ENCODE peak calls at places on chromosome 4, in four cellular contexts. Z is caudate nucleus; S is stimulated activated CD8-positive, alpha-beta memory T cell treated with anti-CD3 and anti-CD28 coated beads, Interleukin-12 subunit alpha, Interleukin-12 subunit beta, amount 100 ng/mL, for 1 hour; Q is SW480. E is an unnamed sample.
A peak's percentile ranks its signal among the peaks of the same experiment; 100 is the strongest.

GRCh38 chr4:55074386-55074785 is 51.0 kb downstream of the KDR start:
- DNase-seq in Z (no peak), Q (no peak), S (no peak), E (no peak)

GRCh38 chr4:72468904-72469502 is 100.0 kb downstream of the ADAMTS3 start:
- DNase-seq in Q (peak; percentile 17), S (no peak), Z (no peak), E (peak; percentile 17)

GRCh38 chr4:186693159-186693815 is 30.4 kb downstream of the FAT1 start:
- DNase-seq in Z (no peak), S (no peak), Q (no peak), E (no peak)

GRCh38 chr4:10079951-10080873 is 36.4 kb downstream of the WDR1 start:
- DNase-seq in Q (no peak), Z (no peak), S (no peak), E (no peak)

GRCh38 chr4:128386761-128387599 is 99.4 kb upstream of the PGRMC2 start:
- DNase-seq in Z (peak; percentile 13), S (no peak), Q (peak; percentile 70), E (no peak)

GRCh38 chr4:106034751-106035150 is 139.5 kb downstream of the NPNT start:
- DNase-seq in S (no peak), Q (no peak), Z (no peak), E (no peak)

GRCh38 chr4:134200811-134201215 is 776 bp downstream of the PABPC4L start:
- DNase-seq in Z (no peak), Q (no peak), S (no peak), E (no peak)

GRCh38 chr4:106809083-106809482 is 227.0 kb downstream of the DKK2 start:
- DNase-seq in S (no peak), Z (no peak), Q (peak; percentile 25), E (peak; percentile 19)

GRCh38 chr4:73729534-73730165 is 10.7 kb upstream of the CXCL8 start:
- DNase-seq in Q (peak; percentile 57), S (no peak), Z (no peak), E (peak; percentile 47)

GRCh38 chr4:22434895-22435294 is 81.0 kb downstream of the ADGRA3 start:
- DNase-seq in Q (peak; percentile 4), Z (no peak), S (no peak), E (peak; percentile 59)

GRCh38 chr4:154961263-154961662 is 180.2 kb downstream of the RBM46 start:
- DNase-seq in Z (no peak), S (no peak), Q (no peak), E (no peak)

GRCh38 chr4:2923141-2923551 is 40.1 kb downstream of the NOP14 start:
- DNase-seq in S (no peak), Z (no peak), Q (no peak), E (no peak)

GRCh38 chr4:67036791-67037190 is 508.5 kb downstream of the CENPC start:
- DNase-seq in Q (no peak), S (no peak), Z (no peak), E (no peak)

GRCh38 chr4:147355849-147356248 is 125.0 kb upstream of the EDNRA start:
- DNase-seq in S (no peak), Q (no peak), Z (no peak), E (no peak)

GRCh38 chr4:146369446-146369845 is 152.3 kb downstream of the SLC10A7 start:
- DNase-seq in Q (no peak), S (no peak), Z (no peak), E (no peak)

E was measured in HepG2.